ENCODE peak calls at places on chromosome 5, in nine cellular contexts. H is HT1080; S is T-helper 2 cell; N is NCI-H510A treated with DMSO at 0.1 percent for 48 hours; U is HCEC 1CT; V is HuH-7; W is stimulated activated CD4-positive, alpha-beta T cell treated with anti-CD3 and anti-CD28 coated beads, Interleukin-15, amount 100 ng/mL, for 1 hour; Y is breast epithelium; Z is nucleus accumbens. G is an unnamed sample.

GRCh38 chr5:36398137-36398536 is 96.4 kb upstream of the RANBP3L start:
- DNase-seq in V (no peak), Y (no peak), Z (no peak), W (no peak), H (peak), N (no peak), S (no peak), U (peak), G (no peak)

GRCh38 chr5:9445989-9446388 is 99.9 kb downstream of the SEMA5A start:
- DNase-seq in W (no peak), N (no peak), Y (no peak), H (no peak), U (peak), S (no peak), Z (no peak), V (no peak), G (no peak)

GRCh38 chr5:73229271-73229670 is 56.3 kb downstream of the TMEM174 start:
- DNase-seq in U (peak), Y (no peak), S (no peak), N (no peak), V (no peak), W (no peak), H (no peak), Z (no peak), G (no peak)

GRCh38 chr5:168592014-168592368 is 12.8 kb upstream of the PANK3 start:
- DNase-seq in N (no peak), V (peak), S (no peak), H (no peak), Y (peak), U (no peak), W (no peak), Z (no peak), G (no peak)

GRCh38 chr5:62306494-62307363 is 723 bp downstream of the KIF2A start:
- DNase-seq in N (no peak), W (peak), H (peak), Y (peak), Z (no peak), S (peak), U (peak), V (peak), G (peak)

GRCh38 chr5:154756871-154757646 is 1.9 kb downstream of the LARP1 start:
- DNase-seq in W (peak), S (peak), N (no peak), U (peak), Z (peak), Y (no peak), V (no peak), H (peak), G (peak)

GRCh38 chr5:56420323-56420722 is 187.2 kb upstream of the ANKRD55 start:
- DNase-seq in V (no peak), S (no peak), U (no peak), N (no peak), Y (no peak), H (no peak), W (no peak), Z (no peak), G (no peak)

GRCh38 chr5:151469992-151470391 is 22.6 kb downstream of the SLC36A1 start:
- DNase-seq in H (no peak), Y (no peak), N (peak), Z (no peak), W (no peak), U (no peak), V (no peak), S (no peak), G (no peak)

GRCh38 chr5:153711755-153712154 is 221.3 kb downstream of the GRIA1 start:
- DNase-seq in H (no peak), U (peak), W (no peak), S (no peak), N (no peak), Y (no peak), V (no peak), Z (no peak), G (no peak)

GRCh38 chr5:128099944-128100343 is 16.4 kb downstream of the SLC12A2 start:
- DNase-seq in W (no peak), U (no peak), Y (no peak), V (no peak), N (no peak), Z (no peak), H (no peak), S (no peak), G (peak)

GRCh38 chr5:160475864-160476438 is 54.3 kb downstream of the PTTG1 start:
- DNase-seq in Y (no peak), N (no peak), V (peak), Z (no peak), H (no peak), U (no peak), S (no peak), W (no peak), G (no peak)